ENCODE peak calls at places on chromosomes 2 and 18, in seven cellular contexts. R, X, J, A, O, B and E are unnamed samples.

GRCh38 chr18:57432765-57433400 is 2.3 kb upstream of the ONECUT2 start:
- DNase-seq in A (no peak), B (no peak), R (no peak), X (no peak), O (no peak), J (peak), E (no peak)

GRCh38 chr2:110771549-110772382 is 39.4 kb downstream of the ACOXL start:
- DNase-seq in J (no peak), X (no peak), R (no peak), A (no peak), B (no peak), O (no peak), E (no peak)

GRCh38 chr18:49813071-49813320 is 337 bp downstream of the ACAA2 start:
- DNase-seq in R (no peak), A (peak), X (peak), O (peak), J (peak), B (no peak), E (no peak)

GRCh38 chr18:23232331-23232730 is 97.0 kb downstream of the CABLES1 start:
- DNase-seq in R (no peak), B (no peak), X (no peak), A (no peak), O (no peak), J (no peak), E (no peak)

GRCh38 chr2:137000790-137001189 is 235.4 kb downstream of the THSD7B start:
- DNase-seq in O (no peak), B (no peak), X (no peak), J (no peak), A (no peak), R (no peak), E (no peak)

GRCh38 chr18:10318686-10318960 is 135.8 kb upstream of the APCDD1 start:
- DNase-seq in B (no peak), R (no peak), O (peak), X (no peak), A (no peak), J (no peak), E (no peak)

GRCh38 chr2:220034356-220035121 is 407.1 kb downstream of the SLC4A3 start:
- DNase-seq in B (peak), X (no peak), A (peak), O (peak), J (no peak), R (no peak), E (peak)

GRCh38 chr18:7617738-7618422 is 50.8 kb downstream of the PTPRM start:
- DNase-seq in O (peak), B (no peak), R (peak), X (no peak), J (no peak), A (peak), E (no peak)

GRCh38 chr18:61953161-61953560 is 60.4 kb upstream of the RNF152 start:
- DNase-seq in A (peak), R (no peak), J (no peak), O (no peak), X (no peak), B (no peak), E (no peak)

GRCh38 chr2:134087371-134087921 is 166.4 kb upstream of the MGAT5 start:
- DNase-seq in A (no peak), B (no peak), J (peak), O (no peak), X (no peak), R (no peak), E (no peak)

GRCh38 chr2:75606851-75607798 is 39.5 kb upstream of the MRPL19 start:
- DNase-seq in J (no peak), O (peak), X (no peak), B (peak), A (peak), R (no peak), E (no peak)

GRCh38 chr2:227132986-227133385 is 31.0 kb downstream of the COL4A4 start:
- DNase-seq in X (no peak), R (no peak), J (no peak), A (no peak), O (no peak), B (no peak), E (no peak)

GRCh38 chr2:69997296-69998184 is 36.1 kb upstream of the ASPRV1 start:
- DNase-seq in A (peak), O (peak), J (peak), R (no peak), X (peak), B (peak), E (peak)

GRCh38 chr2:222926915-222927314 is 66.1 kb downstream of the ACSL3 start:
- DNase-seq in A (no peak), O (no peak), B (no peak), R (no peak), J (no peak), X (no peak), E (no peak)

GRCh38 chr2:201698588-201699226 is at the start of gene MPP4:
- DNase-seq in J (no peak), O (peak), X (no peak), B (peak), R (no peak), A (peak), E (no peak)

GRCh38 chr2:201886504-201886903 is 80.2 kb downstream of the CDK15 start:
- DNase-seq in A (peak), B (peak), O (peak), J (peak), X (no peak), R (no peak), E (peak)